ENCODE peak calls at places on chromosomes 7 and 10, in ten cellular contexts. L is heart left ventricle, J is body of pancreas, E is HCT116, V is pancreas, K is aorta, S is lower lobe of right lung, X is Panc1, Q is right lobe of liver, W is heart right ventricle. U is an unnamed sample.
A peak's percentile ranks its signal among the peaks of the same experiment; 100 is the strongest.

GRCh38 chr7:14521183-14521582 is 381.4 kb downstream of the DGKB start:
- ATAC-seq in L (no peak), J (no peak), E (no peak), V (no peak), K (no peak), S (no peak), X (no peak), Q (no peak), W (no peak), U (no peak)

GRCh38 chr7:29866490-29866930 is 60.2 kb downstream of the WIPF3 start:
- ATAC-seq in L (peak; percentile 92), J (peak; percentile 16), E (no peak), V (peak; percentile 57), K (peak; percentile 63), S (peak; percentile 91), X (no peak), Q (no peak), W (peak; percentile 68), U (peak; percentile 26)

GRCh38 chr7:155756322-155756721 is 55.9 kb downstream of the SHH start:
- ATAC-seq in L (no peak), J (no peak), E (no peak), V (peak; percentile 17), K (no peak), S (peak; percentile 43), X (no peak), Q (no peak), W (no peak), U (no peak)

GRCh38 chr10:4332764-4333473 is 493.1 kb upstream of the AKR1E2 start:
- ATAC-seq in L (no peak), J (no peak), E (no peak), V (no peak), K (no peak), S (no peak), X (no peak), Q (no peak), W (no peak), U (no peak)

GRCh38 chr7:25963733-25964132 is 188.3 kb upstream of the NFE2L3 start:
- ATAC-seq in L (peak; percentile 75), J (peak; percentile 78), E (no peak), V (peak; percentile 74), K (no peak), S (no peak), X (no peak), Q (peak; percentile 90), W (no peak), U (no peak)

GRCh38 chr7:159121068-159121467 is 23.6 kb downstream of the VIPR2 start:
- ATAC-seq in L (no peak), J (no peak), E (no peak), V (no peak), K (no peak), S (no peak), X (no peak), Q (no peak), W (no peak), U (no peak)

GRCh38 chr7:92945840-92946239 is 109.5 kb upstream of the CDK6 start:
- ATAC-seq in L (no peak), J (no peak), E (no peak), V (no peak), K (no peak), S (no peak), X (no peak), Q (no peak), W (no peak), U (no peak)

GRCh38 chr10:34701194-34701593 is 113.9 kb downstream of the PARD3 start:
- ATAC-seq in L (no peak), J (no peak), E (no peak), V (no peak), K (no peak), S (no peak), X (no peak), Q (no peak), W (no peak), U (no peak)

GRCh38 chr7:89182116-89182515 is 386.6 kb upstream of the TEX47 start:
- ATAC-seq in L (no peak), J (no peak), E (no peak), V (no peak), K (no peak), S (no peak), X (no peak), Q (no peak), W (no peak), U (no peak)

GRCh38 chr10:64275774-64276173 is 754.6 kb downstream of the REEP3 start:
- ATAC-seq in L (no peak), J (no peak), E (no peak), V (no peak), K (no peak), S (no peak), X (no peak), Q (no peak), W (no peak), U (no peak)

GRCh38 chr7:36758879-36759278 is 34.6 kb upstream of the AOAH start:
- ATAC-seq in L (no peak), J (no peak), E (no peak), V (no peak), K (no peak), S (no peak), X (no peak), Q (no peak), W (no peak), U (no peak)
- H3K27ac ChIP-seq in L (no peak overlapping the region), J (no peak overlapping the region), E (no peak overlapping the region), V (no peak overlapping the region), K (no peak overlapping the region), S (no peak overlapping the region), X (no peak overlapping the region), Q (no peak overlapping the region), W (no peak overlapping the region), U (no peak overlapping the region)

GRCh38 chr10:121452581-121452980 is 145.7 kb downstream of the FGFR2 start:
- ATAC-seq in L (no peak), J (no peak), E (no peak), V (no peak), K (no peak), S (no peak), X (no peak), Q (no peak), W (no peak), U (no peak)

GRCh38 chr10:121448768-121449456 is 149.3 kb downstream of the FGFR2 start:
- ATAC-seq in L (no peak), J (peak; percentile 50), E (no peak), V (peak; percentile 59), K (no peak), S (no peak), X (no peak), Q (no peak), W (no peak), U (no peak)

GRCh38 chr10:121453160-121453559 is 145.1 kb downstream of the FGFR2 start:
- ATAC-seq in L (no peak), J (no peak), E (no peak), V (no peak), K (no peak), S (no peak), X (no peak), Q (no peak), W (no peak), U (no peak)

GRCh38 chr10:121449457-121450045 is 148.7 kb downstream of the FGFR2 start:
- ATAC-seq in L (no peak), J (peak; percentile 75), E (no peak), V (peak; percentile 81), K (no peak), S (no peak), X (no peak), Q (no peak), W (no peak), U (no peak)

GRCh38 chr10:121450247-121450646 is 148.0 kb downstream of the FGFR2 start:
- ATAC-seq in L (no peak), J (no peak), E (no peak), V (no peak), K (no peak), S (no peak), X (no peak), Q (no peak), W (no peak), U (no peak)
- H3K4me1 ChIP-seq in L (no peaks in the 10 kb centered on the region), J (peaks cover 28% of the 10 kb centered on the region), E (no peaks in the 10 kb centered on the region), V (no peaks in the 10 kb centered on the region), K (no peaks in the 10 kb centered on the region), S (no peaks in the 10 kb centered on the region), X (no peaks in the 10 kb centered on the region), Q (no peaks in the 10 kb centered on the region), W (no peaks in the 10 kb centered on the region), U (no peaks in the 10 kb centered on the region)

GRCh38 chr10:33146189-33146524 is 188.1 kb upstream of the ITGB1 start:
- ATAC-seq in L (no peak), J (no peak), E (no peak), V (no peak), K (no peak), S (no peak), X (no peak), Q (no peak), W (no peak), U (no peak)

GRCh38 chr10:33143160-33143728 is 185.2 kb upstream of the ITGB1 start:
- ATAC-seq in L (no peak), J (no peak), E (no peak), V (peak; percentile 63), K (no peak), S (no peak), X (no peak), Q (no peak), W (no peak), U (no peak)

GRCh38 chr10:33150146-33150545 is 184.3 kb downstream of the NRP1 start:
- ATAC-seq in L (no peak), J (no peak), E (no peak), V (no peak), K (no peak), S (no peak), X (no peak), Q (no peak), W (no peak), U (no peak)

GRCh38 chr10:33142290-33142689 is 184.3 kb upstream of the ITGB1 start:
- ATAC-seq in L (peak; percentile 56), J (no peak), E (no peak), V (no peak), K (peak; percentile 72), S (no peak), X (no peak), Q (no peak), W (peak; percentile 90), U (no peak)

DNA sequence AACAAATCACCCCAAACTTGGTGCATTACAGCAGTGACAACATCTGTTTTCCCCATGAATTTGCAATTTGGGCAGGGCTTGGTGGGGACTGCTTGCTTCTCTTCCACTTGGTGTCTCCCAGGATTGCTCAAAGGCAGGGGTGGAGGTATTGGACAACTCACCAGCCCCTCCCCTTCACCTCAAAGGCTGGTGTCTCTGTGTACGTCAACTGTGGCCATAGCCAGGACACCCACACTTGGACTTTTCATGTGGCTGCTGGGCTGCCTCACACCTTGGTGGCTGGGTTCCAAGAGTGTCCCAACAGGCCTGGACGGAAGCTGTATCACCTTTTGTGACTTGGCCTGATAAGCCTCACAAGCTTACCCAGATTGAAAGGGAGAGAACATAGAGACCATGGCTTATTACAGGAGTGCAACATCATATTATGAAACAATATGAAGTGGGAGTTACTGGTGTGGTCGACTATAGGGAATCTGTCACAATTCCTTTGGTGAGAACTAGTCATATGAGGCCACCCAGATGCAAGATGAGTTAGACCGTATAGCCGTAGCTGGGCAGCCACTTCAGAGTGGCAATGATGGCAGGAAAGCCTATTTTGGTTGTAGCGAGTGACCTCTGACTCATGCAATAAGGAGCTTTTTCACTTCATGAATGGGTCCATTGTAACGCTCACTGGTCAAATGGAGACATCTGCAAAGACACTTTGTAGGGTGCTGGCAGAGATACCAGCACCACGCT is 187.6 kb upstream of the ITGB1 start:
- ATAC-seq in L (peak; percentile 71), J (peak; percentile 62), E (peak; percentile 86), V (peak; percentile 44), K (no peak), S (peak; percentile 50), X (peak; percentile 45), Q (peak; percentile 74), W (no peak), U (no peak)
- H3K27ac ChIP-seq in L (peak overlapping the region; percentile 4), J (peak overlapping the region; percentile 43), E (peak overlapping the region; percentile 31), V (no peak overlapping the region), K (no peak overlapping the region), S (no peak overlapping the region), X (peak overlapping the region; percentile 59), Q (no peak overlapping the region), W (no peak overlapping the region), U (no peak overlapping the region)

GRCh38 chr7:1557006-1557405 is 1.0 kb upstream of the TMEM184A start:
- ATAC-seq in L (no peak), J (no peak), E (no peak), V (no peak), K (no peak), S (no peak), X (no peak), Q (no peak), W (no peak), U (no peak)
- H3K4me1 ChIP-seq in L (peaks cover 12% of the 10 kb centered on the region), J (peaks cover 50% of the 10 kb centered on the region), E (peaks cover 32% of the 10 kb centered on the region), V (no peaks in the 10 kb centered on the region), K (no peaks in the 10 kb centered on the region), S (peaks cover 15% of the 10 kb centered on the region), X (peaks cover 38% of the 10 kb centered on the region), Q (no peaks in the 10 kb centered on the region), W (peaks cover 21% of the 10 kb centered on the region), U (peaks cover 15% of the 10 kb centered on the region)

U was measured in gastroesophageal sphincter.